ENCODE peak calls at places on chromosome 10, in seven cellular contexts. W is astrocyte of the spinal cord, L is fibroblast of lung, Y is ovary, Q is lower lobe of right lung, S is AG10803, B is Panc1. U is an unnamed sample.

GRCh38 chr10:132690401-132690800 is 95.5 kb downstream of the NKX6-2 start:
- DNase-seq in W (no peak), L (no peak), Y (no peak), Q (peak; percentile 21), S (no peak), B (no peak), U (no peak)

GRCh38 chr10:11595395-11595692 is 16.1 kb downstream of the USP6NL start:
- DNase-seq in W (peak; percentile 60), L (peak; percentile 64), Y (no peak), Q (no peak), S (peak; percentile 44), B (no peak), U (peak; percentile 69)

GRCh38 chr10:131149111-131149510 is 162.4 kb downstream of the TCERG1L start:
- DNase-seq in W (no peak), L (no peak), Y (no peak), Q (peak; percentile 13), S (no peak), B (no peak), U (no peak)

GRCh38 chr10:19817251-19818046 is 1.2 kb downstream of the PLXDC2 start:
- DNase-seq in W (no peak), L (peak; percentile 32), Y (peak; percentile 51), Q (peak; percentile 54), S (no peak), B (no peak), U (no peak)

GRCh38 chr10:95628786-95629185 is 27.7 kb downstream of the ALDH18A1 start:
- DNase-seq in W (no peak), L (peak; percentile 16), Y (no peak), Q (no peak), S (peak; percentile 5), B (no peak), U (no peak)

GRCh38 chr10:80202934-80203834 is 2.2 kb downstream of the ANXA11 start:
- DNase-seq in W (peak; percentile 93), L (peak; percentile 93), Y (peak; percentile 57), Q (peak; percentile 67), S (peak; percentile 91), B (no peak), U (peak; percentile 90)

GRCh38 chr10:68082815-68083395 is 7.8 kb upstream of the HERC4 start:
- DNase-seq in W (peak; percentile 63), L (peak; percentile 41), Y (no peak), Q (no peak), S (peak; percentile 53), B (no peak), U (peak; percentile 51)

GRCh38 chr10:123614888-123615287 is 51.3 kb upstream of the GPR26 start:
- DNase-seq in W (peak; percentile 17), L (peak; percentile 16), Y (peak; percentile 55), Q (peak; percentile 59), S (peak; percentile 38), B (no peak), U (peak; percentile 34)

GRCh38 chr10:73854310-73854709 is 20.0 kb downstream of the CAMK2G start:
- DNase-seq in W (no peak), L (no peak), Y (no peak), Q (no peak), S (no peak), B (no peak), U (no peak)

GRCh38 chr10:117944676-117945447 is 101.9 kb downstream of the RAB11FIP2 start:
- DNase-seq in W (no peak), L (no peak), Y (no peak), Q (no peak), S (no peak), B (no peak), U (no peak)

GRCh38 chr10:79905322-79906314 is 43.3 kb downstream of the SFTPD start:
- DNase-seq in W (peak; percentile 18), L (peak; percentile 32), Y (no peak), Q (no peak), S (peak; percentile 58), B (no peak), U (peak; percentile 34)

GRCh38 chr10:132707776-132708171 is 78.2 kb downstream of the NKX6-2 start:
- DNase-seq in W (no peak), L (no peak), Y (no peak), Q (peak; percentile 43), S (no peak), B (no peak), U (no peak)

GRCh38 chr10:60267802-60268201 is 121.9 kb downstream of the ANK3 start:
- DNase-seq in W (no peak), L (no peak), Y (no peak), Q (no peak), S (no peak), B (no peak), U (no peak)

GRCh38 chr10:72337039-72337629 is 17.6 kb downstream of the DNAJB12 start:
- DNase-seq in W (peak; percentile 80), L (peak; percentile 40), Y (peak; percentile 93), Q (peak; percentile 88), S (peak; percentile 50), B (no peak), U (peak; percentile 76)

GRCh38 chr10:129965418-129965793 is 1.3 kb upstream of the EBF3 start:
- DNase-seq in W (no peak), L (no peak), Y (no peak), Q (no peak), S (no peak), B (no peak), U (no peak)

GRCh38 chr10:58653139-58653538 is 140.5 kb downstream of the BICC1 start:
- DNase-seq in W (peak; percentile 42), L (peak; percentile 80), Y (no peak), Q (no peak), S (peak; percentile 89), B (no peak), U (peak; percentile 45)

GRCh38 chr10:5628366-5628765 is 38.0 kb downstream of the ASB13 start:
- DNase-seq in W (no peak), L (peak; percentile 16), Y (no peak), Q (no peak), S (peak; percentile 61), B (no peak), U (peak; percentile 85)
- H3K4me3 ChIP-seq in W (no peak overlapping the region), L (peak overlapping the region; percentile 53), Y (peak overlapping the region; percentile 25), Q (peak overlapping the region; percentile 17), S (peak overlapping the region; percentile 61), B (peak overlapping the region; percentile 39), U (peak overlapping the region; percentile 51)

GRCh38 chr10:67015225-67015624 is 89.4 kb downstream of the LRRTM3 start:
- DNase-seq in W (peak; percentile 36), L (no peak), Y (no peak), Q (no peak), S (no peak), B (no peak), U (no peak)
- TF ChIP-seq CTCF in W (no peak), L (no peak), Y (no peak), Q (no peak), S (no peak), B (no peak), U (no peak)

DNA sequence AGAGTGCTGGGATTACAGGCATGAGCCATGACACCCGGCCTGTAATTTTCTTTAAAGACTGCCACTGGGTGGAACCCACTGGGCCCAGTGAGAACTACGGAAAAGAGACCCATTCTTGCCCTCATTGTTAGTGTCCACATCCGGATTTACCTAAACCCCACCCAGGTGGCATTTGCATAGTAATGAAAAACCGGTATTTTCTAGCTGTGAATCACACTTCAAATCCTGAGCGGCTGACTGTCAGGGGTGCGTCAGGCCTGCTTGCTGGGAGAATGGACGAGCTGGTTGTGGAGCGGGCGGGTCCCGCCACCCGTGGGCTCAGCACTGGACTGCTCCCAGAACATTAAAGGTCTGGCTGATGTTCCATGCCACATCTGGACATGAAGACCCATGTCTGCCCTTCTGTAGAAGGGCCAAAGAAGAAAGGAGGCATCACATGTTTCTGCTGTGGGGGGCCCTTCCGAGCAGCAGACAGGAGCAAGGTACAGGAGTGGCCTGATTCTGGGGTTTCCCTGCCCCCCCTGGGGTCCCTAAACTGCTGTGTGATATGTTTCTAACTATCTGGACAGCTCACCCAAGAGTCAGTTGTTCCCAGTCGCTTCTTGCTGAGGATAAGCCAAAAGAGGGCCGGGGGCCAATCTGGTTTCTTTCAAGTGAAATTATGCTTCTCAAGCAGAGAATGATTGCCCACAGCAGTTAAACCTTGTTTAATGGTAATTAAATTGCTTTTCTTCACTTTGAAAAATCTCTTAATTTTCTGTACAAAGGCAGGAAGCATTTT is 46.4 kb downstream of the KIAA1217 start:
- DNase-seq in W (no peak), L (peak; percentile 69), Y (no peak), Q (no peak), S (no peak), B (no peak), U (no peak)
- H3K4me3 ChIP-seq in W (no peak overlapping the region), L (no peak overlapping the region), Y (no peak overlapping the region), Q (no peak overlapping the region), S (no peak overlapping the region), B (no peak overlapping the region), U (no peak overlapping the region)

DNA sequence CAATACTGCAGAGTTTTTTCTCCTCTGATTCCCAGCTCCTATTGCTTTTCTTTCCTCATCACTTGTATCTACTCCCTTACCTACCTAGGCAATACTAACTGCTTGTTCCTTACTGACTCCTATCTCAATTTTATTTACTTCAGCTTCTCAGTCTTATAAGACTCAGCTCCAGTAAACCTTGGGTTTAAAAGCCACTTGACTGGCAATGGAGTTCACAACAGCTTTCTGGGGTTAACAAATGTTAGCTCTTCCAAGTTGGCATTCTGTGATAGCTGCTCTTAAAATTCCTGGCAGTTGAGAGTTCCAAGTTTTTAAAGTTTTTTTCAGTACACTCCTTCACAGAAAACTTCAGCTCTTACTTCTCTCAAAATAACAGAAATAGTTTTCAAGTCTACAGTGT is 14.2 kb downstream of the ATAD1 start:
- DNase-seq in W (no peak), L (no peak), Y (no peak), Q (no peak), S (no peak), B (no peak), U (no peak)
- TF ChIP-seq CTCF in W (no peak), L (no peak), Y (no peak), Q (no peak), S (no peak), B (no peak), U (no peak)

DNA sequence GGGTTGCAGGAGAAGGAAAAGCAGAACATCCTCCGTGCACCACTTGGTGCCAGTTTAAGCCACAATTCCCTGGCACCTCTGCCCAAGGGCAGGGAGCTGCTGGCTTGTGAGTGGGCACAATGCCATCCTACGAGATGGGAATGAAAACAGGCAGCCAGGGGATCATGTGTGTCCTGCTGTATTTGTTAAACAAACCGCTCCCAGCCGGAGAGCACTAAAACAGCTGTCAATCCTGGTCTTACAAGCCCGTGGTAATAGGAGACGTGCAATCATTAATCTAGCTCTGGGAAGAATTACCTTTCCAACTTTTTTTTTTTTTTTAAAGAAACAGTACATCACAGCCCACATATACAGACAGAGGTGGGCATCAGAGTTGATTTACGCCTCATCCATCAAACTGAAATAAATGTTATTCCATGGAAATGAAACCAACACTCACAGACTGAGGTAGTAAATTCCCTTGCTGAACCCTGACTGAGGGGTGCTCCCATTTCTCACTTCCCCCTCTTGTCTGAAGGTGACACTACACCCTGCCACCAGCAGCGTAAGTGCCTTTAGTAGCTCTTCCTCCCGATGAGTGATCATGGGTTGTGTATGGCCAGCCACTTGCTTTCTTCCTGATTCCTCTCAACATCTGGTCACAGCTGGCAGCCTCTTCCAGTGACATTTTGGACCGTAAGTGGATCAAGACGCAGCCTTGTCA is 143.9 kb downstream of the TEX36 start:
- DNase-seq in W (no peak), L (no peak), Y (no peak), Q (no peak), S (no peak), B (no peak), U (no peak)
- H3K4me3 ChIP-seq in W (no peak overlapping the region), L (no peak overlapping the region), Y (no peak overlapping the region), Q (no peak overlapping the region), S (no peak overlapping the region), B (no peak overlapping the region), U (no peak overlapping the region)

GRCh38 chr10:32190890-32191491 is 134.8 kb upstream of the KIF5B start:
- DNase-seq in W (peak; percentile 50), L (peak; percentile 28), Y (no peak), Q (no peak), S (peak; percentile 40), B (no peak), U (peak; percentile 49)

GRCh38 chr10:32187686-32188085 is 131.5 kb upstream of the KIF5B start:
- DNase-seq in W (no peak), L (no peak), Y (no peak), Q (no peak), S (no peak), B (no peak), U (no peak)

GRCh38 chr10:32189400-32190084 is 133.3 kb upstream of the KIF5B start:
- DNase-seq in W (peak; percentile 34), L (peak; percentile 30), Y (no peak), Q (no peak), S (peak; percentile 33), B (no peak), U (peak; percentile 39)
- TF ChIP-seq CTCF in W (peak; percentile 31), L (peak; percentile 36), Y (no peak), Q (no peak), S (peak; percentile 46), B (no peak), U (peak; percentile 35)

U was measured in fibroblast of villous mesenchyme.